ENCODE peak calls at places on chromosomes 5 and 9, in five cellular contexts. One of them, this sample, is unnamed.

GRCh38 chr9:18775969-18776368 is 257.0 kb downstream of the SAXO1 start:
- DNase-seq in T-helper 1 cell: no peak
- DNase-seq in HCT116: no peak
- DNase-seq in dorsolateral prefrontal cortex: no peak
- DNase-seq in G401: no peak
- DNase-seq in this sample: no peak

GRCh38 chr9:37970301-37971106 is 66.6 kb upstream of the SLC25A51 start:
- DNase-seq in T-helper 1 cell: no peak
- DNase-seq in HCT116: no peak
- DNase-seq in dorsolateral prefrontal cortex: no peak
- DNase-seq in G401: no peak
- DNase-seq in this sample: no peak

GRCh38 chr5:30981576-30981975 is 211.9 kb upstream of the CDH6 start:
- DNase-seq in T-helper 1 cell: no peak
- DNase-seq in HCT116: no peak
- DNase-seq in dorsolateral prefrontal cortex: no peak
- DNase-seq in G401: no peak
- DNase-seq in this sample: no peak

GRCh38 chr5:141403387-141403786 is 809 bp downstream of the PCDHGA9 start:
- DNase-seq in T-helper 1 cell: no peak
- DNase-seq in HCT116: no peak
- DNase-seq in dorsolateral prefrontal cortex: no peak
- DNase-seq in G401: no peak
- DNase-seq in this sample: no peak

GRCh38 chr5:138545919-138546562 is 3.0 kb upstream of the ETF1 start:
- DNase-seq in T-helper 1 cell: no peak
- DNase-seq in HCT116: no peak
- DNase-seq in dorsolateral prefrontal cortex: no peak
- DNase-seq in G401: no peak
- DNase-seq in this sample: no peak

GRCh38 chr5:171606414-171607024 is 179.1 kb upstream of the SMIM23 start:
- DNase-seq in T-helper 1 cell: no peak
- DNase-seq in HCT116: peak; percentile 67
- DNase-seq in dorsolateral prefrontal cortex: no peak
- DNase-seq in G401: no peak
- DNase-seq in this sample: no peak

GRCh38 chr5:138488481-138488945 is 23.2 kb downstream of the EGR1 start:
- DNase-seq in T-helper 1 cell: no peak
- DNase-seq in HCT116: no peak
- DNase-seq in dorsolateral prefrontal cortex: no peak
- DNase-seq in G401: no peak
- DNase-seq in this sample: no peak

GRCh38 chr5:148912714-148913398 is 86.4 kb downstream of the ADRB2 start:
- DNase-seq in T-helper 1 cell: no peak
- DNase-seq in HCT116: peak; percentile 54
- DNase-seq in dorsolateral prefrontal cortex: peak; percentile 37
- DNase-seq in G401: peak; percentile 72
- DNase-seq in this sample: peak; percentile 98

GRCh38 chr9:6616976-6617375 is 28.6 kb downstream of the GLDC start:
- DNase-seq in T-helper 1 cell: no peak
- DNase-seq in HCT116: no peak
- DNase-seq in dorsolateral prefrontal cortex: no peak
- DNase-seq in G401: no peak
- DNase-seq in this sample: peak; percentile 26

GRCh38 chr9:135095470-135096407 is 8.3 kb downstream of the OLFM1 start:
- DNase-seq in T-helper 1 cell: no peak
- DNase-seq in HCT116: no peak
- DNase-seq in dorsolateral prefrontal cortex: no peak
- DNase-seq in G401: no peak
- DNase-seq in this sample: peak; percentile 17

This sample was measured in mesendoderm.